ENCODE peak calls at places on chromosomes 12 and 14, in four cellular contexts. One of them, this sample, is unnamed.

GRCh38 chr12:1657616-1658167 is 28.7 kb downstream of the WNT5B start:
- DNase-seq in GM20000: no peak
- DNase-seq in non-pigmented ciliary epithelial cell: no peak
- DNase-seq in adipocyte: no peak
- DNase-seq in this sample: no peak

GRCh38 chr14:33914676-33915516 is 36.0 kb downstream of the EGLN3 start:
- DNase-seq in GM20000: no peak
- DNase-seq in non-pigmented ciliary epithelial cell: peak; percentile 59
- DNase-seq in adipocyte: peak; percentile 50
- DNase-seq in this sample: no peak

GRCh38 chr14:32414808-32415255 is 85.7 kb downstream of the AKAP6 start:
- DNase-seq in GM20000: no peak
- DNase-seq in non-pigmented ciliary epithelial cell: no peak
- DNase-seq in adipocyte: peak; percentile 68
- DNase-seq in this sample: no peak

GRCh38 chr14:68376067-68376810 is 416.6 kb downstream of the ZFP36L1 start:
- DNase-seq in GM20000: no peak
- DNase-seq in non-pigmented ciliary epithelial cell: no peak
- DNase-seq in adipocyte: no peak
- DNase-seq in this sample: no peak

GRCh38 chr14:99627100-99627499 is 17.8 kb upstream of the HHIPL1 start:
- DNase-seq in GM20000: no peak
- DNase-seq in non-pigmented ciliary epithelial cell: no peak
- DNase-seq in adipocyte: no peak
- DNase-seq in this sample: no peak

GRCh38 chr12:47221256-47222023 is 141.7 kb upstream of the AMIGO2 start:
- DNase-seq in GM20000: no peak
- DNase-seq in non-pigmented ciliary epithelial cell: no peak
- DNase-seq in adipocyte: no peak
- DNase-seq in this sample: no peak

GRCh38 chr12:84585996-84586395 is 326.6 kb downstream of the SLC6A15 start:
- DNase-seq in GM20000: no peak
- DNase-seq in non-pigmented ciliary epithelial cell: no peak
- DNase-seq in adipocyte: peak; percentile 14
- DNase-seq in this sample: no peak

GRCh38 chr14:69979882-69980281 is 100.7 kb downstream of the SMOC1 start:
- DNase-seq in GM20000: no peak
- DNase-seq in non-pigmented ciliary epithelial cell: no peak
- DNase-seq in adipocyte: no peak
- DNase-seq in this sample: no peak

GRCh38 chr14:100187247-100187833 is 27.9 kb upstream of the DEGS2 start:
- DNase-seq in GM20000: no peak
- DNase-seq in non-pigmented ciliary epithelial cell: no peak
- DNase-seq in adipocyte: no peak
- DNase-seq in this sample: peak; percentile 13

GRCh38 chr12:83826112-83826511 is 1086.5 kb downstream of the SLC6A15 start:
- DNase-seq in GM20000: peak; percentile 25
- DNase-seq in non-pigmented ciliary epithelial cell: no peak
- DNase-seq in adipocyte: peak; percentile 53
- DNase-seq in this sample: peak; percentile 3

GRCh38 chr12:112961536-112961935 is 16.8 kb upstream of the OAS2 start:
- DNase-seq in GM20000: no peak
- DNase-seq in non-pigmented ciliary epithelial cell: no peak
- DNase-seq in adipocyte: no peak
- DNase-seq in this sample: no peak

GRCh38 chr12:129911437-129912049 is 7.7 kb upstream of the TMEM132D start:
- DNase-seq in GM20000: peak; percentile 77
- DNase-seq in non-pigmented ciliary epithelial cell: peak; percentile 26
- DNase-seq in adipocyte: peak; percentile 83
- DNase-seq in this sample: peak; percentile 46